ENCODE peak calls at places on chromosome 22, in five cellular contexts. One of them, this sample, is unnamed.

GRCh38 chr22:22348127-22348814 is 103.7 kb downstream of the VPREB1 start:
- DNase-seq in D721Med: no peak
- DNase-seq in HTR-8/SVneo: no peak
- DNase-seq in CD4-positive, alpha-beta T cell: no peak
- DNase-seq in Caki2: no peak
- DNase-seq in this sample: no peak

GRCh38 chr22:21951931-21952465 is 650 bp downstream of the PPM1F start:
- DNase-seq in Caki2: no peak
- DNase-seq in HTR-8/SVneo: no peak
- DNase-seq in D721Med: no peak
- DNase-seq in CD4-positive, alpha-beta T cell: peak; percentile 4
- DNase-seq in this sample: peak; percentile 36

GRCh38 chr22:30290318-30290678 is 993 bp upstream of the CASTOR1 start:
- DNase-seq in Caki2: no peak
- DNase-seq in CD4-positive, alpha-beta T cell: no peak
- DNase-seq in HTR-8/SVneo: no peak
- DNase-seq in D721Med: no peak
- DNase-seq in this sample: no peak

GRCh38 chr22:25062378-25063095 is 110.0 kb downstream of the KIAA1671 start:
- DNase-seq in D721Med: no peak
- DNase-seq in Caki2: no peak
- DNase-seq in HTR-8/SVneo: no peak
- DNase-seq in CD4-positive, alpha-beta T cell: peak; percentile 92
- DNase-seq in this sample: no peak

GRCh38 chr22:23393721-23394320 is 186.3 kb downstream of the IGLL1 start:
- DNase-seq in CD4-positive, alpha-beta T cell: no peak
- DNase-seq in HTR-8/SVneo: no peak
- DNase-seq in D721Med: no peak
- DNase-seq in Caki2: no peak
- DNase-seq in this sample: no peak

GRCh38 chr22:17198188-17199130 is 20.8 kb downstream of the ADA2 start:
- DNase-seq in D721Med: peak; percentile 57
- DNase-seq in HTR-8/SVneo: no peak
- DNase-seq in CD4-positive, alpha-beta T cell: no peak
- DNase-seq in Caki2: no peak
- DNase-seq in this sample: peak; percentile 9

GRCh38 chr22:42489000-42489399 is 30.6 kb downstream of the RRP7A start:
- DNase-seq in HTR-8/SVneo: no peak
- DNase-seq in CD4-positive, alpha-beta T cell: no peak
- DNase-seq in D721Med: no peak
- DNase-seq in Caki2: no peak
- DNase-seq in this sample: no peak

GRCh38 chr22:46442217-46442853 is 95.1 kb downstream of the CELSR1 start:
- DNase-seq in D721Med: no peak
- DNase-seq in CD4-positive, alpha-beta T cell: no peak
- DNase-seq in Caki2: no peak
- DNase-seq in HTR-8/SVneo: no peak
- DNase-seq in this sample: no peak

GRCh38 chr22:37880668-37881440 is 25.2 kb upstream of the MICALL1 start:
- DNase-seq in HTR-8/SVneo: no peak
- DNase-seq in D721Med: no peak
- DNase-seq in Caki2: no peak
- DNase-seq in CD4-positive, alpha-beta T cell: no peak
- DNase-seq in this sample: peak; percentile 67

GRCh38 chr22:29216873-29217666 is 11.4 kb downstream of the EMID1 start:
- DNase-seq in HTR-8/SVneo: no peak
- DNase-seq in D721Med: no peak
- DNase-seq in Caki2: no peak
- DNase-seq in CD4-positive, alpha-beta T cell: no peak
- DNase-seq in this sample: peak; percentile 43

GRCh38 chr22:41288245-41288946 is 2.4 kb upstream of the RANGAP1 start:
- DNase-seq in HTR-8/SVneo: peak; percentile 68
- DNase-seq in Caki2: peak; percentile 81
- DNase-seq in CD4-positive, alpha-beta T cell: no peak
- DNase-seq in D721Med: no peak
- DNase-seq in this sample: peak; percentile 82

GRCh38 chr22:44802956-44803355 is 50.6 kb downstream of the ARHGAP8 start:
- DNase-seq in CD4-positive, alpha-beta T cell: no peak
- DNase-seq in Caki2: no peak
- DNase-seq in D721Med: no peak
- DNase-seq in HTR-8/SVneo: no peak
- DNase-seq in this sample: no peak

GRCh38 chr22:20112623-20113511 is 3.0 kb upstream of the RANBP1 start:
- DNase-seq in D721Med: no peak
- DNase-seq in Caki2: no peak
- DNase-seq in CD4-positive, alpha-beta T cell: no peak
- DNase-seq in HTR-8/SVneo: no peak
- DNase-seq in this sample: no peak

GRCh38 chr22:24423519-24424000 is 3.8 kb upstream of the ADORA2A start:
- DNase-seq in Caki2: peak; percentile 33
- DNase-seq in D721Med: peak; percentile 87
- DNase-seq in CD4-positive, alpha-beta T cell: peak; percentile 54
- DNase-seq in HTR-8/SVneo: peak; percentile 57
- DNase-seq in this sample: peak; percentile 14

GRCh38 chr22:49297286-49297870 is 530.3 kb downstream of the BRD1 start:
- DNase-seq in HTR-8/SVneo: no peak
- DNase-seq in CD4-positive, alpha-beta T cell: no peak
- DNase-seq in Caki2: no peak
- DNase-seq in D721Med: no peak
- DNase-seq in this sample: no peak

GRCh38 chr22:21449531-21450319 is 17.5 kb upstream of the TMEM191C start:
- DNase-seq in CD4-positive, alpha-beta T cell: no peak
- DNase-seq in Caki2: no peak
- DNase-seq in HTR-8/SVneo: no peak
- DNase-seq in D721Med: no peak
- DNase-seq in this sample: no peak

GRCh38 chr22:17590586-17590985 is 27.3 kb downstream of the SLC25A18 start:
- DNase-seq in HTR-8/SVneo: no peak
- DNase-seq in Caki2: no peak
- DNase-seq in D721Med: no peak
- DNase-seq in CD4-positive, alpha-beta T cell: no peak
- DNase-seq in this sample: no peak

GRCh38 chr22:17866127-17866526 is 91.9 kb upstream of the BID start:
- DNase-seq in CD4-positive, alpha-beta T cell: no peak
- DNase-seq in D721Med: no peak
- DNase-seq in Caki2: no peak
- DNase-seq in HTR-8/SVneo: no peak
- DNase-seq in this sample: no peak

GRCh38 chr22:48902983-48903650 is 924.6 kb downstream of the BRD1 start:
- DNase-seq in CD4-positive, alpha-beta T cell: no peak
- DNase-seq in HTR-8/SVneo: no peak
- DNase-seq in Caki2: no peak
- DNase-seq in D721Med: no peak
- DNase-seq in this sample: no peak

GRCh38 chr22:32475428-32476010 is 908 bp downstream of the FBXO7 start:
- DNase-seq in Caki2: no peak
- DNase-seq in HTR-8/SVneo: no peak
- DNase-seq in CD4-positive, alpha-beta T cell: peak; percentile 16
- DNase-seq in D721Med: no peak
- DNase-seq in this sample: peak; percentile 69

GRCh38 chr22:20062766-20063083 is 17.3 kb upstream of the DGCR8 start:
- DNase-seq in CD4-positive, alpha-beta T cell: no peak
- DNase-seq in D721Med: no peak
- DNase-seq in Caki2: peak; percentile 49
- DNase-seq in HTR-8/SVneo: no peak
- DNase-seq in this sample: no peak

GRCh38 chr22:37891926-37892325 is 14.2 kb upstream of the MICALL1 start:
- DNase-seq in CD4-positive, alpha-beta T cell: no peak
- DNase-seq in Caki2: no peak
- DNase-seq in HTR-8/SVneo: no peak
- DNase-seq in D721Med: no peak
- DNase-seq in this sample: no peak

GRCh38 chr22:50253046-50253580 is 2.0 kb upstream of the HDAC10 start:
- DNase-seq in Caki2: no peak
- DNase-seq in HTR-8/SVneo: no peak
- DNase-seq in CD4-positive, alpha-beta T cell: no peak
- DNase-seq in D721Med: no peak
- DNase-seq in this sample: no peak

GRCh38 chr22:19374410-19374809 is 57.1 kb downstream of the HIRA start:
- DNase-seq in Caki2: no peak
- DNase-seq in D721Med: no peak
- DNase-seq in HTR-8/SVneo: no peak
- DNase-seq in CD4-positive, alpha-beta T cell: no peak
- DNase-seq in this sample: no peak

GRCh38 chr22:46320166-46320710 is 15.3 kb upstream of the TRMU start:
- DNase-seq in Caki2: no peak
- DNase-seq in CD4-positive, alpha-beta T cell: no peak
- DNase-seq in D721Med: no peak
- DNase-seq in HTR-8/SVneo: no peak
- DNase-seq in this sample: no peak

GRCh38 chr22:35547993-35548761 is 7.5 kb downstream of the RASD2 start:
- DNase-seq in D721Med: no peak
- DNase-seq in Caki2: no peak
- DNase-seq in HTR-8/SVneo: no peak
- DNase-seq in CD4-positive, alpha-beta T cell: no peak
- DNase-seq in this sample: no peak

GRCh38 chr22:47173535-47174021 is 411.1 kb downstream of the TBC1D22A start:
- DNase-seq in CD4-positive, alpha-beta T cell: no peak
- DNase-seq in D721Med: no peak
- DNase-seq in HTR-8/SVneo: no peak
- DNase-seq in Caki2: no peak
- DNase-seq in this sample: no peak

GRCh38 chr22:48695731-48696305 is 1131.9 kb downstream of the BRD1 start:
- DNase-seq in D721Med: no peak
- DNase-seq in HTR-8/SVneo: no peak
- DNase-seq in Caki2: no peak
- DNase-seq in CD4-positive, alpha-beta T cell: no peak
- DNase-seq in this sample: no peak

GRCh38 chr22:46122511-46122971 is 27.8 kb upstream of the PPARA start:
- DNase-seq in HTR-8/SVneo: peak; percentile 85
- DNase-seq in CD4-positive, alpha-beta T cell: peak; percentile 68
- DNase-seq in D721Med: peak; percentile 70
- DNase-seq in Caki2: peak; percentile 46
- DNase-seq in this sample: peak; percentile 62

GRCh38 chr22:30270841-30271240 is 4.2 kb upstream of the OSM start:
- DNase-seq in Caki2: peak; percentile 73
- DNase-seq in D721Med: no peak
- DNase-seq in CD4-positive, alpha-beta T cell: no peak
- DNase-seq in HTR-8/SVneo: no peak
- DNase-seq in this sample: peak; percentile 70

GRCh38 chr22:49019737-49020136 is 807.9 kb downstream of the BRD1 start:
- DNase-seq in D721Med: no peak
- DNase-seq in HTR-8/SVneo: no peak
- DNase-seq in CD4-positive, alpha-beta T cell: no peak
- DNase-seq in Caki2: no peak
- DNase-seq in this sample: no peak

GRCh38 chr22:29947410-29948387 is 64.7 kb downstream of the MTMR3 start:
- DNase-seq in CD4-positive, alpha-beta T cell: no peak
- DNase-seq in Caki2: no peak
- DNase-seq in D721Med: no peak
- DNase-seq in HTR-8/SVneo: no peak
- DNase-seq in this sample: peak; percentile 70

GRCh38 chr22:44049369-44050231 is 25.5 kb downstream of the PARVB start:
- DNase-seq in D721Med: no peak
- DNase-seq in Caki2: no peak
- DNase-seq in HTR-8/SVneo: no peak
- DNase-seq in CD4-positive, alpha-beta T cell: no peak
- DNase-seq in this sample: no peak

GRCh38 chr22:37824674-37825641 is 1.8 kb downstream of the GALR3 start:
- DNase-seq in D721Med: no peak
- DNase-seq in Caki2: no peak
- DNase-seq in CD4-positive, alpha-beta T cell: no peak
- DNase-seq in HTR-8/SVneo: no peak
- DNase-seq in this sample: peak; percentile 9

GRCh38 chr22:36253523-36254490 is 874 bp downstream of the APOL1 start:
- DNase-seq in HTR-8/SVneo: no peak
- DNase-seq in D721Med: no peak
- DNase-seq in CD4-positive, alpha-beta T cell: no peak
- DNase-seq in Caki2: no peak
- DNase-seq in this sample: peak; percentile 58

GRCh38 chr22:37546436-37547248 is 13.6 kb upstream of the CDC42EP1 start:
- DNase-seq in CD4-positive, alpha-beta T cell: no peak
- DNase-seq in HTR-8/SVneo: no peak
- DNase-seq in D721Med: no peak
- DNase-seq in Caki2: no peak
- DNase-seq in this sample: peak; percentile 89

GRCh38 chr22:45454260-45454659 is 40.8 kb downstream of the RIBC2 start:
- DNase-seq in HTR-8/SVneo: no peak
- DNase-seq in D721Med: no peak
- DNase-seq in Caki2: no peak
- DNase-seq in CD4-positive, alpha-beta T cell: no peak
- DNase-seq in this sample: peak; percentile 71

GRCh38 chr22:31179345-31179744 is 19.4 kb downstream of the RNF185 start:
- DNase-seq in D721Med: no peak
- DNase-seq in HTR-8/SVneo: no peak
- DNase-seq in Caki2: peak; percentile 92
- DNase-seq in CD4-positive, alpha-beta T cell: no peak
- DNase-seq in this sample: no peak

GRCh38 chr22:22856885-22857606 is 30.6 kb upstream of the IGLL5 start:
- DNase-seq in Caki2: no peak
- DNase-seq in HTR-8/SVneo: no peak
- DNase-seq in CD4-positive, alpha-beta T cell: no peak
- DNase-seq in D721Med: no peak
- DNase-seq in this sample: no peak

This sample was measured in fibroblast of the aortic adventitia.